ENCODE peak calls at places on chromosomes 1 and 21, in eight cellular contexts. Y is tibial artery, U is stomach, O is Panc1, T is adipocyte, X is IMR-90, E is lung, A is aorta. I is an unnamed sample. For H3K4me1, the result is how much of the 10 kb centered on the place peaks cover.

GRCh38 chr1:178540204-178540603 is 27.3 kb downstream of the TEX35 start:
- DNase-seq in Y (peak), T (no peak), U (no peak), E (no peak), X (peak), A (no peak), O (no peak), I (no peak)

GRCh38 chr1:7265771-7266371 is 480.6 kb downstream of the CAMTA1 start:
- DNase-seq in T (peak), U (peak), X (peak), Y (no peak), O (peak), E (peak), A (no peak), I (peak)

GRCh38 chr1:241817331-241817792 is 30.6 kb upstream of the EXO1 start:
- DNase-seq in A (no peak), U (no peak), X (peak), Y (no peak), T (peak), O (no peak), E (no peak), I (peak)

GRCh38 chr1:183571678-183572268 is 18.5 kb downstream of the NCF2 start:
- DNase-seq in T (no peak), X (peak), O (no peak), E (no peak), A (no peak), Y (no peak), U (no peak), I (no peak)

GRCh38 chr1:7749126-7749525 is 22.0 kb upstream of the VAMP3 start:
- DNase-seq in X (no peak), A (no peak), T (no peak), Y (no peak), U (no peak), O (no peak), E (no peak), I (no peak)

GRCh38 chr1:17665950-17666720 is 89.0 kb upstream of the ACTL8 start:
- DNase-seq in T (peak), E (no peak), X (peak), Y (no peak), U (no peak), A (no peak), O (no peak), I (no peak)

GRCh38 chr1:23084880-23085279 is 65.6 kb downstream of the KDM1A start:
- DNase-seq in O (no peak), X (no peak), A (no peak), U (no peak), T (no peak), E (no peak), Y (no peak), I (no peak)

GRCh38 chr1:92030701-92031107 is 919 bp downstream of the EPHX4 start:
- DNase-seq in O (no peak), T (peak), E (no peak), A (no peak), U (no peak), X (peak), Y (no peak), I (no peak)

GRCh38 chr1:183228650-183229220 is 42.7 kb downstream of the LAMC2 start:
- DNase-seq in X (no peak), O (no peak), T (no peak), U (no peak), A (no peak), E (no peak), Y (no peak), I (no peak)

GRCh38 chr21:36718951-36719501 is 20.1 kb downstream of the SIM2 start:
- DNase-seq in Y (peak), A (peak), T (no peak), X (no peak), E (no peak), O (no peak), U (peak), I (no peak)

GRCh38 chr1:156882543-156882942 is 11.0 kb upstream of the PEAR1 start:
- DNase-seq in X (no peak), Y (no peak), A (no peak), O (no peak), T (no peak), E (no peak), U (no peak), I (no peak)

GRCh38 chr1:201506573-201507567 is at the start of gene CSRP1:
- DNase-seq in T (peak), A (peak), E (peak), O (no peak), U (peak), Y (peak), X (peak), I (peak)

GRCh38 chr1:48109390-48110009 is 112.3 kb upstream of the TRABD2B start:
- DNase-seq in U (no peak), Y (no peak), E (no peak), T (peak), O (peak), A (no peak), X (peak), I (peak)

GRCh38 chr1:43779805-43780403 is 72.6 kb downstream of the ST3GAL3 start:
- DNase-seq in T (no peak), A (no peak), U (no peak), O (no peak), X (no peak), E (no peak), Y (no peak), I (no peak)

GRCh38 chr1:204975568-204976235 is 67.3 kb upstream of the CNTN2 start:
- DNase-seq in U (peak), X (peak), E (peak), Y (no peak), T (peak), A (no peak), O (peak), I (peak)

GRCh38 chr1:53046930-53047329 is 15.1 kb upstream of the PODN start:
- DNase-seq in Y (no peak), A (peak), O (no peak), X (peak), U (no peak), T (no peak), E (no peak), I (peak)

GRCh38 chr1:80217377-80217986 is 1211.0 kb upstream of the ADGRL4 start:
- DNase-seq in O (peak), E (no peak), X (peak), A (no peak), T (peak), Y (no peak), U (no peak), I (peak)

GRCh38 chr1:170032531-170033295 is 41.8 kb downstream of the KIFAP3 start:
- DNase-seq in Y (no peak), O (no peak), T (peak), E (no peak), X (peak), U (no peak), A (no peak), I (no peak)

GRCh38 chr1:65910432-65910831 is 117.7 kb downstream of the PDE4B start:
- DNase-seq in E (no peak), Y (no peak), T (no peak), A (no peak), U (no peak), X (no peak), O (no peak), I (no peak)

GRCh38 chr21:27564684-27565280 is 597.9 kb upstream of the ADAMTS5 start:
- DNase-seq in U (peak), O (no peak), A (no peak), T (peak), Y (no peak), X (peak), E (no peak), I (peak)

GRCh38 chr1:88404582-88404981 is 279.5 kb upstream of the PKN2 start:
- DNase-seq in O (no peak), E (no peak), A (no peak), T (no peak), X (no peak), U (no peak), Y (no peak), I (no peak)

GRCh38 chr1:51736702-51737101 is 119.8 kb downstream of the OSBPL9 start:
- DNase-seq in Y (no peak), A (no peak), T (peak), E (no peak), U (no peak), O (no peak), X (peak), I (peak)

GRCh38 chr1:233389867-233390266 is 62.3 kb downstream of the MAP3K21 start:
- DNase-seq in A (no peak), E (no peak), X (no peak), U (no peak), T (no peak), Y (no peak), O (no peak), I (no peak)

GRCh38 chr1:230381049-230381467 is 45.1 kb downstream of the PGBD5 start:
- DNase-seq in T (no peak), A (no peak), U (peak), E (peak), O (no peak), Y (no peak), X (no peak), I (no peak)

GRCh38 chr21:38492002-38492401 is 6.3 kb downstream of the ERG start:
- DNase-seq in A (no peak), Y (no peak), O (no peak), U (no peak), X (no peak), T (no peak), E (no peak), I (no peak)

GRCh38 chr1:184112176-184112948 is 60.8 kb downstream of the TSEN15 start:
- DNase-seq in A (no peak), X (no peak), Y (no peak), U (no peak), E (no peak), O (no peak), T (no peak), I (no peak)

GRCh38 chr1:114756949-114757454 is 782 bp downstream of the CSDE1 start:
- DNase-seq in A (peak), E (peak), X (peak), T (peak), Y (peak), U (peak), O (no peak), I (peak)

GRCh38 chr1:32757213-32757895 is 54.8 kb upstream of the SYNC start:
- DNase-seq in E (no peak), T (no peak), U (no peak), A (no peak), Y (no peak), X (no peak), O (no peak), I (no peak)

GRCh38 chr1:32755810-32756159 is 53.2 kb upstream of the SYNC start:
- DNase-seq in A (no peak), T (no peak), X (no peak), U (no peak), E (no peak), O (no peak), Y (no peak), I (no peak)

GRCh38 chr1:32754282-32755097 is 51.9 kb upstream of the SYNC start:
- DNase-seq in U (peak), O (no peak), X (peak), T (no peak), E (no peak), A (no peak), Y (no peak), I (no peak)

GRCh38 chr1:32755098-32755809 is 52.7 kb upstream of the SYNC start:
- DNase-seq in Y (no peak), T (no peak), A (no peak), U (no peak), O (no peak), E (no peak), X (no peak), I (no peak)

DNA sequence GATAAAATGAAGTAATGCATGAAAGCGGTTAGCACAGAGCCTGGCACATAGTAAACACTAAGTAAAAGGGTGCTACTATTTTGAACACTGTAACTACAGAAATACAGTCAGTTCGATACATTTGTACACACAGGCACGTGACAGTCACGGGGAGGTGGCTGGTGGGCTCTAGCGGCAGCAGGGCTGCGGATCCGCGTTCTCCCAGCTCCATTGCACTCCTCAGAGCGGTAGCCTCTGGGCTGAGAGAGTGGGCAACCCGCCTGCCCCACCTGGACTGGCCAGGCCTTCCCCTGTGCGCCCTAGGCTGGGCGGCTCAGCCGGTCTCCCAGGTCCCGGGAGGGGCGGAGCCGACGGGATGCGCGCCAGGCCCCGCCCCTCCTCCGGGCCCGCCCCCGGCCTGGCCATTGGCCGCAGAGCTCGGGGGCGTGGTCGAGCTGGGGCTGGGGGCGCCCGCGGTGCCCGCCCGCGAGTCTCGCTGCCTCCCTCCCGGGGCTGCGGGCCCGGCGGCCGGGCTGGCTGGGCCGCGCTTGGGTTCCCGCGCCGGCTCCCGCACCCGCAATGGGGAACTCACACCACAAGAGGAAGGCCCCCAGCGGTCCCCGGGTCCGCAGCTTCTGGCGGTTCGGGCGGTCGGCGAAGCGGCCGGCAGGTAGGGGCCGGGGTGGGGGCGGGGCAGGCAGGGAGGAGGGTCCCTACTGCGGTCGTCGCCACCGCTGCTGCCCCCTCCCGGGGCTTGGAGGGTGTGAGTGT is 51.1 kb upstream of the SYNC start:
- DNase-seq in U (peak), Y (peak), A (no peak), X (peak), O (no peak), E (peak), T (peak), I (no peak)
- H3K4me1 ChIP-seq in U (half or more), Y (under half), A (under half), X (under half), O (under half), E (under half), T (under half), I (under half)

DNA sequence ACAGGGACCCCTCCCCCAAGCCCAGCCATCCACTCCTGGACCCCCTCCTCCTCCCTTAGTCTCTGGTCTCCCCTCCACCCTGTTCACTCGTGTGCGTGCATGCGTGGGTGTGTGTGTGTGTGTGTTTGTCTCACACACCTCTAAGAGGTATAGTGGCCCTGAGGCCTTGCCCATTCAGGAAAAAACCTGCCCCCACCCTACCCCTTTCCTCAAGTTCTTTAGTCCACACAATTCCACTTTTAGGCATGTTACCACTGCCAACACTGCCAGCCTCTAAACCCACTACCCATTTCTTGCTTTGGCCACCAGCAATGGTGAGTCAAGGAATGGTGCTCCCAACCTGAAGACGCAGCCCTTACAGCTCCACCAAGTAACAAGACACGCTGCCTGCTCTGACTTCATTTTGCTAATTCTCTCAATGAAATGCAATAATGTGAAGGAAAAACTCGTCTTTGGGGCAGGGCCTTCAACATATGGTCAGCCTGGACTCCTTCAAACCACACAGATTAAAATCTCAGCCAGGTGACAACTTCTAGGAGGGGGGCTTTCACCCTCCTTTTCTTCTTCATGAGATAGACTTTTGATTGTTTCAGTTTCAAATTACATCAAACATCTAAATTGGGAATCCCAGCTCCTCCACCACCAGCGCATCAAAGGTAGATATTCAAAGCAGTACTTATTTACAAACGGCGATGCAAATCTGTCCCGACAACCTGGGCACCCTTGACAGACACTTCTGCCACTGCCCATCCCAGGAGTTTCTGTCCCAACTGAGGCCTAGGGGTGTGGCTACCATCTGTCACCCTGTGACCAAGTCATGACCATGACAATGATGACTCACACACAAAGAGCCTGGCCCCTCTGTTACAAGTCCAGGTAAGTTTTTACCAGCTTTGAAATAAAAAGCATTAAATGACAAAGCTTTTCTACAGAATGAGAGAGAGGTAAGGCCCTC is 29.8 kb downstream of the SSBP3 start:
- DNase-seq in X (no peak), O (no peak), A (no peak), U (no peak), E (no peak), Y (no peak), T (no peak), I (no peak)
- H3K4me1 ChIP-seq in X (under half), O (under half), A (under half), U (half or more), E (under half), Y (under half), T (under half), I (under half)

GRCh38 chr1:154953611-154954038 is 2.3 kb downstream of the PBXIP1 start:
- DNase-seq in A (no peak), Y (no peak), T (no peak), X (no peak), U (no peak), E (no peak), O (no peak), I (no peak)
- H3K4me1 ChIP-seq in A (under half), Y (under half), T (under half), X (under half), U (half or more), E (under half), O (under half), I (under half)

DNA sequence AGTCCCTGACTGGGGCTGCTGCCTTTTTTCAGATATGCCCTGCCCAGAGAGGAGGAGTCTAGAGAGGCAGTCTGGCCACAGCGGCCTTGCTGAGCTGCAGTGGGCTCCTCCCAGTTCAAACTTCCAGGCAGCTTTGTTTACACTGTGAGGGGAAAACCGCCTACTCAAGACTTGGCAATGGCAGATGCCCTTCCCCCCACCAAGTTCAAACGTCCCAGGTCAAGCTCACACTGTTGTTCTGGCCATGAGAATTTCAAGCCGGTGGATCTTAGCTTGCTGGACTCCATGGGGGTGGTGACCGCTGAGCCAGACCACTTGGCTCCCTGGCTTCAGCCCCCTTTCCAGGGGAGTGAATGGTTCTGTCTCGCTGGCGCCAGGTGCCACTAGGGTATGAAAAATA is 18.3 kb upstream of the C1orf53 start:
- DNase-seq in O (no peak), T (no peak), Y (no peak), X (no peak), E (no peak), A (no peak), U (peak), I (no peak)
- H3K4me1 ChIP-seq in O (under half), T (under half), Y (under half), X (under half), E (under half), A (under half), U (under half), I (under half)

GRCh38 chr1:218462591-218462990 is 117.5 kb downstream of the TGFB2 start:
- DNase-seq in T (no peak), Y (no peak), U (no peak), X (no peak), A (no peak), E (no peak), O (no peak), I (no peak)

GRCh38 chr1:218460367-218460766 is 115.2 kb downstream of the TGFB2 start:
- DNase-seq in E (no peak), A (peak), Y (peak), X (peak), T (peak), O (no peak), U (no peak), I (no peak)

GRCh38 chr1:218461351-218461750 is 116.2 kb downstream of the TGFB2 start:
- DNase-seq in X (peak), U (no peak), E (no peak), O (no peak), T (no peak), A (no peak), Y (no peak), I (no peak)

GRCh38 chr1:218463194-218464156 is 118.3 kb downstream of the TGFB2 start:
- DNase-seq in Y (peak), U (no peak), X (peak), T (peak), A (peak), E (peak), O (no peak), I (peak)

GRCh38 chr1:218462116-218462515 is 117.0 kb downstream of the TGFB2 start:
- DNase-seq in U (no peak), T (no peak), E (no peak), Y (no peak), O (no peak), A (no peak), X (no peak), I (no peak)
- H3K4me1 ChIP-seq in U (under half), T (under half), E (under half), Y (under half), O (half or more), A (under half), X (under half), I (half or more)